ENCODE peak calls at places on chromosomes 1 and 21, in nine cellular contexts. L is uterus, T is heart left ventricle, G is mammary epithelial cell, M is choroid plexus epithelial cell, H is WERI-Rb-1, J is AG09309, B is keratinocyte, U is PC-9. P is an unnamed sample.

GRCh38 chr21:18663663-18664062 is 260.1 kb upstream of the TMPRSS15 start:
- DNase-seq in L (no peak), T (no peak), G (no peak), M (no peak), H (no peak), J (no peak), B (no peak), U (no peak), P (no peak)

GRCh38 chr1:203682401-203683383 is 56.1 kb downstream of the ATP2B4 start:
- DNase-seq in L (no peak), T (no peak), G (no peak), M (no peak), H (no peak), J (no peak), B (no peak), U (no peak), P (no peak)

GRCh38 chr1:154179951-154180687 is 11.8 kb downstream of the TPM3 start:
- DNase-seq in L (no peak), T (no peak), G (no peak), M (no peak), H (no peak), J (no peak), B (no peak), U (no peak), P (peak)

GRCh38 chr1:35644204-35644603 is 2.9 kb upstream of the PSMB2 start:
- DNase-seq in L (no peak), T (no peak), G (no peak), M (no peak), H (no peak), J (no peak), B (no peak), U (no peak), P (no peak)

GRCh38 chr21:37373539-37373938 is 7.0 kb downstream of the DYRK1A start:
- DNase-seq in L (no peak), T (no peak), G (no peak), M (no peak), H (no peak), J (no peak), B (no peak), U (no peak), P (no peak)

GRCh38 chr1:236948381-236948780 is 55.9 kb downstream of the MT1HL1 start:
- DNase-seq in L (no peak), T (no peak), G (no peak), M (no peak), H (no peak), J (no peak), B (no peak), U (no peak), P (no peak)

GRCh38 chr21:26164311-26164710 is 6.3 kb downstream of the APP start:
- DNase-seq in L (no peak), T (no peak), G (no peak), M (no peak), H (no peak), J (no peak), B (no peak), U (no peak), P (no peak)

GRCh38 chr1:109312246-109312645 is 5.4 kb upstream of the MYBPHL start:
- DNase-seq in L (no peak), T (no peak), G (no peak), M (no peak), H (no peak), J (no peak), B (no peak), U (no peak), P (no peak)

GRCh38 chr1:194013561-194013960 is 827.1 kb upstream of the B3GALT2 start:
- DNase-seq in L (no peak), T (no peak), G (no peak), M (peak), H (no peak), J (no peak), B (no peak), U (no peak), P (no peak)

GRCh38 chr1:202671388-202671787 is 38.9 kb downstream of the SYT2 start:
- DNase-seq in L (no peak), T (no peak), G (no peak), M (peak), H (no peak), J (no peak), B (no peak), U (peak), P (no peak)

GRCh38 chr1:35857830-35858229 is 25.2 kb upstream of the AGO1 start:
- DNase-seq in L (no peak), T (no peak), G (no peak), M (peak), H (peak), J (no peak), B (no peak), U (no peak), P (no peak)

GRCh38 chr1:15953791-15954201 is 22.1 kb downstream of the ZBTB17 start:
- DNase-seq in L (no peak), T (no peak), G (no peak), M (no peak), H (no peak), J (no peak), B (no peak), U (no peak), P (no peak)

GRCh38 chr1:44264143-44264542 is 50.9 kb downstream of the DMAP1 start:
- DNase-seq in L (no peak), T (no peak), G (no peak), M (no peak), H (no peak), J (no peak), B (no peak), U (no peak), P (no peak)

GRCh38 chr1:156961709-156962108 is 41.3 kb downstream of the LRRC71 start:
- DNase-seq in L (no peak), T (no peak), G (no peak), M (no peak), H (peak), J (no peak), B (no peak), U (peak), P (no peak)

GRCh38 chr21:39258207-39258606 is 55.2 kb downstream of the BRWD1 start:
- DNase-seq in L (no peak), T (no peak), G (no peak), M (no peak), H (no peak), J (no peak), B (no peak), U (no peak), P (no peak)

GRCh38 chr1:35535243-35535642 is 22.0 kb downstream of the KIAA0319L start:
- DNase-seq in L (no peak), T (no peak), G (no peak), M (no peak), H (no peak), J (no peak), B (no peak), U (no peak), P (no peak)

GRCh38 chr1:26826261-26827201 is at the start of gene ZDHHC18:
- DNase-seq in L (peak), T (peak), G (peak), M (peak), H (peak), J (no peak), B (no peak), U (peak), P (peak)

GRCh38 chr1:113534130-113534817 is 144.0 kb downstream of the MAGI3 start:
- DNase-seq in L (no peak), T (no peak), G (peak), M (peak), H (peak), J (no peak), B (no peak), U (no peak), P (no peak)

GRCh38 chr1:147837129-147837776 is 65.3 kb upstream of the GJA8 start:
- DNase-seq in L (no peak), T (no peak), G (no peak), M (no peak), H (no peak), J (no peak), B (no peak), U (peak), P (no peak)

DNA sequence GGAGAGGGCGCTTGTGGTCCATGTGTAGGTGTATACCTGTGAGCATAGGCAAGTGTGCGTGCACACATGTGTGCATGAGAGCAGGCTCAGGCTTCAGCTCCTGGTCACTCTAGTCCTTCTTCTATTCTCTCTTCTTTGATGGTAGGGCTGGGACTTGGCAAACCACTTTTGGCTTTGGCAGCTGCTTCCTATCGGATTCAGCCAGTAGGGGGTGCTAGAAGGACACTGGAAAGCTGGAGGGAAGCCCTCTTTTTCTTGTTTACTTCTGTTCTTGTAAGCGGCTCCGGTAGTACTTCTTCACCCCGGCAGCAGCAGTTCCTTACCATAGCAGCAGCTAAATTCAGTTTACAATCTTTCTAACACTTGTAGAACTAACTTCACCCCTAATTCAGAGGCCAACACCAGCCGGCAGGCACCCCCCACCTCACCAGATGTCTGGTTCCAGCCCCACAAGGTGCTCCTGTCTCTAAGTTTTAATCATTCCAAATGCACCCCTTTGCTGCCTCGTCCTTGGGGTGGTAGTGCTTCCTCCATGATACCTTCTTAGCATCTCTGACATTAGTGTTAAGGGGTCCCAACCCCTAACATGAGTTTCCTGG is 25.1 kb downstream of the NENF start:
- DNase-seq in L (no peak), T (no peak), G (peak), M (peak), H (peak), J (no peak), B (no peak), U (peak), P (no peak)
- TF ChIP-seq CTCF in L (peak), T (peak), G (peak), M (peak), H (peak), J (peak), B (peak), U (peak), P (no peak)

GRCh38 chr1:183431840-183432547 is 13.8 kb upstream of the NMNAT2 start:
- DNase-seq in L (no peak), T (no peak), G (no peak), M (no peak), H (no peak), J (no peak), B (no peak), U (no peak), P (no peak)

GRCh38 chr1:183432548-183432875 is 14.3 kb upstream of the NMNAT2 start:
- DNase-seq in L (no peak), T (no peak), G (peak), M (no peak), H (no peak), J (no peak), B (peak), U (no peak), P (no peak)

GRCh38 chr1:183438060-183438459 is 19.9 kb upstream of the NMNAT2 start:
- DNase-seq in L (no peak), T (no peak), G (no peak), M (no peak), H (no peak), J (no peak), B (no peak), U (no peak), P (no peak)

GRCh38 chr1:183433703-183434102 is 15.5 kb upstream of the NMNAT2 start:
- DNase-seq in L (no peak), T (peak), G (no peak), M (no peak), H (no peak), J (no peak), B (no peak), U (no peak), P (no peak)

DNA sequence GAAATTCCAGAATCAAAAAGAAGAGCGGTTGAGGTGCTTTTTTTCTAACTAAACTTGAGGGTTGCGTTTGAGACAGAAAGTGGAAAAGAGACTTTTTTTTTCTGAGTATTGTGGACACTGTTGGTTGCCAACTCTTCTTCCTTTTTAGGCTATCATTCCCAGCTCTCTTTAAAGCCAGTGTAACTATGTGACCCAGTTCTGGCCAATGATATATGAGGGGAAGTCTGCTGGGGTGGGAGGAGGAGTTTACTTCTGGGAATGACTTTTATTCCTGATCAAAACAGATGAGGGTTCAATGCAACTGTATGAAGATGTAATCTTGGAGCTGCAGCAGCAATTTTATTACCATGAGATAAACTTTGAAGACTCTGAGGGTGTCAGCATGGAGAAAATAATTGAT is 17.3 kb upstream of the NMNAT2 start:
- DNase-seq in L (no peak), T (no peak), G (no peak), M (no peak), H (no peak), J (no peak), B (no peak), U (no peak), P (no peak)
- TF ChIP-seq CTCF in L (no peak), T (no peak), G (no peak), M (no peak), H (no peak), J (no peak), B (no peak), U (no peak), P (no peak)

GRCh38 chr1:21244986-21245687 is 45.1 kb downstream of the ECE1 start:
- DNase-seq in L (no peak), T (no peak), G (no peak), M (no peak), H (no peak), J (no peak), B (no peak), U (no peak), P (no peak)
- TF ChIP-seq CTCF in L (no peak), T (peak), G (peak), M (peak), H (peak), J (peak), B (peak), U (peak), P (no peak)

DNA sequence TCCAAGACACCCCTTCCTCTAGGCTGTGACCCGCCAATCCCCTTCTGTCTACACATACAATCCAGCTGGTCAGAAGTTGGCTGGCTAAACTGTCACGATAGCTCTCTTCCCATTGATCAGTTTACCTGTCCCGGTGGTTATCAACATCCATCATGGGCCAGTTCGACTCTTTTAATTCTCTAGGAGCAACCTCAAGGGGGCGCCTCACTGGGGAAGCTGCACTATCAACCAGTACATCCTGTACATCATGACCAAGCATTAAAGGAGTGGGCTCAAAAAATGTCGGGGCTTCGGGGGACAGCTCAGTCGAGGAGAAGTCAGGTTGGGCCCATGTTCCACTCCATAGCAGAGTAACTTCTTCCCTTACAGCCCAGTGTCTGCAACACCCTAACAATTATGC is 53.2 kb upstream of the B3GALNT2 start:
- DNase-seq in L (no peak), T (no peak), G (no peak), M (no peak), H (peak), J (no peak), B (no peak), U (no peak), P (no peak)
- TF ChIP-seq CTCF in L (no peak), T (no peak), G (no peak), M (peak), H (peak), J (no peak), B (peak), U (peak), P (no peak)

DNA sequence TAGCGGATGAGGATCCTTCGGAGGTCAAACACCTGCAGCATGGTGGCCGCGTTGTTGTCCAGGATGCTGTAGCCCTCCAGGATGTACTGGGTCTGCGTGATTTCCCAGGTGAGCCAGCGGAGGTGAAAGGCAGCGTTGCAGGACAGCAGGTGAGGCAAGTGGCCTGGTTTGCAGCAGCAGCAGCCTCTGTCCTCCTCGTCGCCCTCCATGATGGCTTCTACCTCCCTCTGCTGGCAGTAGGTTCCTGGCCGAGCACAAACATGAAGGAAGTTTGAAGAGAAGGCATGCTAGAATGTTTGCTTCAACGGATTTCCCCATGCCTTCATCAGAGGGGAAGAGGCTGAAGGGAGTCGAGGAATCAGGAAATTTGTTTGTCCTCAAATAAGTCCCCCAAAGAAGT is 74.7 kb downstream of the NTPCR start:
- DNase-seq in L (no peak), T (peak), G (no peak), M (peak), H (peak), J (no peak), B (no peak), U (no peak), P (no peak)
- TF ChIP-seq CTCF in L (no peak), T (peak), G (peak), M (peak), H (peak), J (peak), B (peak), U (no peak), P (no peak)

P was measured in activated B cell treated with CpG ODN at 0.5 μM for 24 hours.